ENCODE peak calls at places on chromosomes 11 and 22, in four cellular contexts. C is NB4, L is suprapubic skin, S is sigmoid colon. G is an unnamed sample.
A peak's percentile ranks its signal among the peaks of the same experiment; 100 is the strongest.

GRCh38 chr11:103537904-103538502 is 428.8 kb downstream of the DYNC2H1 start:
- DNase-seq in L (no peak), S (no peak), C (peak; percentile 23), G (peak; percentile 34)

GRCh38 chr11:60455531-60456042 is at the start of gene MS4A1:
- DNase-seq in L (no peak), C (no peak), S (no peak), G (no peak)

GRCh38 chr11:12329169-12329568 is 48.2 kb upstream of the PARVA start:
- DNase-seq in S (no peak), C (no peak), L (no peak), G (no peak)

GRCh38 chr22:25137577-25138525 is 61.8 kb upstream of the CRYBB3 start:
- DNase-seq in C (peak; percentile 14), S (peak; percentile 56), L (no peak), G (peak; percentile 19)

GRCh38 chr22:29121124-29121523 is 48.3 kb downstream of the KREMEN1 start:
- DNase-seq in C (no peak), S (no peak), L (no peak), G (no peak)

GRCh38 chr11:46658259-46658658 is 40.9 kb downstream of the ATG13 start:
- DNase-seq in L (peak; percentile 77), S (peak; percentile 81), C (no peak), G (no peak)

GRCh38 chr11:91158901-91159537 is 936.2 kb upstream of the CHORDC1 start:
- DNase-seq in S (no peak), L (no peak), C (no peak), G (no peak)

GRCh38 chr22:43060213-43060612 is 29.0 kb downstream of the TTLL1 start:
- DNase-seq in L (no peak), S (no peak), C (peak; percentile 56), G (peak; percentile 42)

GRCh38 chr22:20970939-20971657 is 4.0 kb downstream of the AIFM3 start:
- DNase-seq in S (no peak), L (no peak), C (no peak), G (no peak)

GRCh38 chr11:34632105-34632780 is 11.3 kb downstream of the EHF start:
- DNase-seq in C (no peak), S (no peak), L (no peak), G (no peak)

GRCh38 chr11:29616611-29617010 is 400.2 kb downstream of the KCNA4 start:
- DNase-seq in C (peak; percentile 1), S (no peak), L (no peak), G (no peak)

GRCh38 chr22:30038219-30038618 is 42.0 kb upstream of the HORMAD2 start:
- DNase-seq in L (no peak), S (no peak), C (no peak), G (no peak)

GRCh38 chr11:76712125-76712524 is 41.6 kb upstream of the LRRC32 start:
- DNase-seq in S (no peak), C (no peak), L (no peak), G (no peak)

GRCh38 chr22:20319041-20319744 is 667 bp downstream of the DGCR6L start:
- DNase-seq in C (peak; percentile 45), S (peak; percentile 60), L (peak; percentile 62), G (peak; percentile 61)

GRCh38 chr22:31346733-31347250 is 646 bp upstream of the PATZ1 start:
- DNase-seq in L (no peak), C (peak; percentile 88), S (peak; percentile 74), G (peak; percentile 74)

GRCh38 chr22:32020117-32020516 is 22.9 kb upstream of the SLC5A1 start:
- DNase-seq in S (no peak), C (peak; percentile 67), L (no peak), G (no peak)

GRCh38 chr11:86758171-86758570 is 42.2 kb upstream of the PRSS23 start:
- DNase-seq in L (no peak), S (no peak), C (no peak), G (no peak)

GRCh38 chr11:32334822-32335221 is 100.5 kb downstream of the WT1 start:
- DNase-seq in C (peak; percentile 24), S (no peak), L (no peak), G (peak; percentile 39)

GRCh38 chr11:77074205-77074604 is 7.4 kb downstream of the CAPN5 start:
- DNase-seq in L (no peak), C (no peak), S (peak; percentile 63), G (no peak)

GRCh38 chr11:27420217-27420616 is 52.4 kb downstream of the LGR4 start:
- DNase-seq in S (no peak), C (no peak), L (no peak), G (peak; percentile 89)

GRCh38 chr22:28783786-28784671 is 11.5 kb downstream of the CCDC117 start:
- DNase-seq in L (no peak), C (no peak), S (no peak), G (no peak)

GRCh38 chr11:1647901-1648721 is 18.5 kb downstream of the KRTAP5-5 start:
- DNase-seq in L (no peak), C (no peak), S (no peak), G (no peak)

GRCh38 chr11:93123351-93123898 is 74.4 kb downstream of the SLC36A4 start:
- DNase-seq in C (no peak), L (no peak), S (no peak), G (no peak)

GRCh38 chr22:27245056-27245455 is 556.5 kb downstream of the MN1 start:
- DNase-seq in C (no peak), S (no peak), L (no peak), G (no peak)

GRCh38 chr22:36921309-36922096 is 8.1 kb downstream of the CSF2RB start:
- DNase-seq in S (no peak), C (peak; percentile 58), L (no peak), G (peak; percentile 32)

GRCh38 chr11:22769081-22769480 is 60.5 kb downstream of the SVIP start:
- DNase-seq in S (no peak), L (no peak), C (no peak), G (no peak)

GRCh38 chr22:21694394-21694793 is 28.6 kb downstream of the PPIL2 start:
- DNase-seq in C (no peak), S (no peak), L (no peak), G (no peak)

GRCh38 chr11:93906486-93906885 is 56.1 kb upstream of the VSTM5 start:
- DNase-seq in S (no peak), L (no peak), C (no peak), G (no peak)

GRCh38 chr11:117824571-117825537 is at the start of gene FXYD2:
- DNase-seq in C (no peak), L (peak; percentile 81), S (peak; percentile 87), G (no peak)

GRCh38 chr11:14132312-14132711 is 169.8 kb downstream of the SPON1 start:
- DNase-seq in L (no peak), C (no peak), S (no peak), G (no peak)

GRCh38 chr22:37549704-37550059 is 10.6 kb upstream of the CDC42EP1 start:
- DNase-seq in C (no peak), L (no peak), S (no peak), G (no peak)

DNA sequence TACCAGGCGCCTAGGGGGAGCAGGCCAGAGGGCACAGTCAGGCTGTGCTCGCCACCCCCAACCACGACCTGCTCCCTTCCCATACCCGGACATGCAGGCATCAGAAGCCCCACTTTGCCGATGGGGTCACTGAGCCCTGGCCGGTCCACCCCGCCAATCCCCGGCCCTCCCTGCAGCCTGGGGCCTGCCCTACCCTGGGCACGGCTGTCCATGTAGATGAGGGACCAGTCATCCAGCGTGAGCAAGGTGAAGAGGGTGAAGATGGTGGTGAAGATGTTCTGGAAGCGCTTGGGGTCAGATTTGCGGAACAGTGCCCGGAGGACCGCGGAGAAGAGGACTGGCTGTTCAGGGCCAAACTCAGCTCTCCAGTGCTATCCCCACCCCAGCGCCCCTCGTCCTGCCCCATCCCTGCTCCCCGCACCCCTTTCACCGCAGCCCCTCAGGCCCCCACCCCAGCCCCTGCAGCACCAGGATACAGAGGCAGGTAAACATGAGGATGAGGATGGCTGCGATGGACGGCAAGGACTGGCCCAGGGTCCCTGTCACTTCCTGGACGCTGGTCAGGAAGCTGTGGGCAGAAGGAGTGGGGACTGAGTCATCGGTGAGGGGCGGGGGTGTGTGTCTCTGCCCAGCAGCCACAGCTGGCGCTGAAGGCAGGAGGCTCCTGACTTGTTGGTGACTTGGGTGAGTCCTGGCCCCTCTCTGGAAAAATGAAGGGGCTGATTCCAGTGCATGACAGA is 5.5 kb downstream of the CATSPER1 start:
- DNase-seq in L (no peak), C (peak; percentile 94), S (no peak), G (peak; percentile 41)
- TF ChIP-seq POLR2A in L (no peak), C (no peak), S (no peak), G (no peak)

GRCh38 chr11:83779876-83780275 is 493.7 kb upstream of the CCDC90B start:
- DNase-seq in L (no peak), C (no peak), S (no peak), G (no peak)

GRCh38 chr11:83785942-83786341 is 499.8 kb upstream of the CCDC90B start:
- DNase-seq in C (no peak), S (no peak), L (no peak), G (no peak)

GRCh38 chr11:83784419-83784818 is 498.3 kb upstream of the CCDC90B start:
- DNase-seq in S (no peak), L (no peak), C (no peak), G (no peak)

GRCh38 chr11:83778598-83778997 is 492.4 kb upstream of the CCDC90B start:
- DNase-seq in C (no peak), L (no peak), S (no peak), G (no peak)

GRCh38 chr11:83782329-83782728 is 496.2 kb upstream of the CCDC90B start:
- DNase-seq in C (no peak), S (no peak), L (no peak), G (no peak)
- TF ChIP-seq POLR2A in C (no peak), S (no peak), L (no peak), G (no peak)

DNA sequence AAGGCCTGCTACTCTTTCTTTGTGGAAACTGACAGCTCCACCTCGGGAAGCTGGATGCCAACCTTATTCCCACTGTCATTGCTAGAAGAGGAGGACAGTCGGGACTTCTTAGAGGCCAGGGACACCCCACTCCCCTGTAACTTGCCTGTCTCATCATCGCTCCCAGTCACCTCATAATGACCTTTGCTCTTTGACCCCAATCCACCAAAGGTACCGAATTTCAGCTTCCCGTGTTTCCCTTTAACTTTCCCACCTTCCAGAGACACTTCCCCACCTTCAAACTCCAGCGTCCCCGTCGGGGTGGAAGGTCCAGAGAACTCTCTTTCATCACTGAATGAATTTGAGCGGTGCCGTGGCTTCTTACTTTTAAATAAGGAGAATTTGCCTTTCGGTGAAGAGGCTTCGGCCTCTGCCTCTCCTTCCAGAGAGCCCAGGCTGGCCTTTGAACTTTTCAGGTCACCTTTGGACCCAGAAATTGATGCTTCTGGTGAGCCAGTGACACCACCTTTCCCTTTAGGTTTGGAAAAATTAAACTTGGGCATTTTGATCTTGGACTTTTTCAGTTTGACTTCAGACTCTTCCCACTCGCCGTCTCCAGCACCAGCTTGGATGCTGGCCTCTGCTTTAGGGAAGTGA is 29.8 kb downstream of the AHNAK start:
- DNase-seq in S (no peak), C (no peak), L (no peak), G (no peak)
- TF ChIP-seq POLR2A in S (no peak), C (no peak), L (no peak), G (no peak)

GRCh38 chr11:44602810-44603410 is 37.4 kb downstream of the CD82 start:
- DNase-seq in C (no peak), L (no peak), S (no peak), G (no peak)

GRCh38 chr11:44600739-44601416 is 35.4 kb downstream of the CD82 start:
- DNase-seq in C (no peak), S (no peak), L (no peak), G (no peak)

GRCh38 chr11:44604171-44604581 is 38.7 kb downstream of the CD82 start:
- DNase-seq in C (no peak), L (no peak), S (no peak), G (no peak)

GRCh38 chr11:44600261-44600660 is 34.8 kb downstream of the CD82 start:
- DNase-seq in C (no peak), L (no peak), S (no peak), G (no peak)

GRCh38 chr11:44601471-44602370 is 36.3 kb downstream of the CD82 start:
- DNase-seq in L (no peak), C (no peak), S (no peak), G (no peak)
- TF ChIP-seq POLR2A in L (no peak), C (no peak), S (no peak), G (no peak)

G was measured in erythroblast.